ENCODE peak calls at places on chromosomes 3 and 15, in eight cellular contexts. B is bronchial epithelial cell; V is HS-5; S is aorta; E is NCI-H1105; O is H9; L is stimulated activated CD4-positive, alpha-beta T cell treated with anti-CD3 and anti-CD28 coated beads, Interleukin-4, amount 100 ng/mL, for 4 hours; M is B cell. J is an unnamed sample.

GRCh38 chr3:144652573-144652972 is 681.0 kb downstream of the DIPK2A start:
- DNase-seq in B (peak), E (no peak), O (no peak), V (peak), L (no peak), S (no peak), M (no peak), J (no peak)

GRCh38 chr15:72923304-72923703 is 129.0 kb upstream of the NEO1 start:
- DNase-seq in O (peak), E (no peak), L (no peak), M (no peak), S (no peak), B (no peak), V (no peak), J (no peak)

GRCh38 chr3:17752441-17752840 is 10.0 kb upstream of the TBC1D5 start:
- DNase-seq in E (no peak), S (no peak), L (no peak), B (no peak), M (no peak), O (no peak), V (no peak), J (no peak)

GRCh38 chr3:186239321-186239720 is 122.7 kb downstream of the DGKG start:
- DNase-seq in E (peak), O (peak), B (peak), V (no peak), S (no peak), L (no peak), M (no peak), J (peak)

GRCh38 chr15:72285402-72285801 is 13.0 kb upstream of the PARP6 start:
- DNase-seq in O (peak), S (no peak), L (no peak), E (no peak), V (no peak), M (no peak), B (no peak), J (no peak)

GRCh38 chr3:107825556-107825955 is 265.3 kb downstream of the CD47 start:
- DNase-seq in B (no peak), M (no peak), O (no peak), L (no peak), S (no peak), V (no peak), E (no peak), J (no peak)

GRCh38 chr3:145952541-145952940 is 208.4 kb downstream of the PLOD2 start:
- DNase-seq in B (peak), M (no peak), O (no peak), L (no peak), V (peak), E (no peak), S (no peak), J (peak)

GRCh38 chr3:130539005-130539404 is 22.0 kb downstream of the COL6A6 start:
- DNase-seq in L (no peak), S (no peak), V (no peak), B (peak), E (peak), O (peak), M (no peak), J (peak)

GRCh38 chr15:52326758-52327157 is 31.2 kb upstream of the MYO5C start:
- DNase-seq in B (no peak), E (no peak), S (no peak), O (no peak), M (no peak), L (no peak), V (no peak), J (no peak)

GRCh38 chr3:83953417-83954089 is 1005.2 kb upstream of the CADM2 start:
- DNase-seq in O (no peak), M (no peak), V (peak), L (no peak), B (peak), S (no peak), E (no peak), J (peak)

GRCh38 chr3:97948351-97949109 is 23.7 kb downstream of the RIOX2 start:
- DNase-seq in V (no peak), O (no peak), M (no peak), E (no peak), B (no peak), S (no peak), L (no peak), J (no peak)

GRCh38 chr15:88029696-88030095 is 226.8 kb downstream of the NTRK3 start:
- DNase-seq in E (no peak), B (no peak), V (peak), L (no peak), M (no peak), O (no peak), S (no peak), J (no peak)

GRCh38 chr3:37480003-37480402 is 305.6 kb upstream of the LRRFIP2 start:
- DNase-seq in O (no peak), M (no peak), L (no peak), E (no peak), S (no peak), B (peak), V (no peak), J (no peak)

GRCh38 chr15:44129911-44130310 is 65.2 kb downstream of the FRMD5 start:
- DNase-seq in E (no peak), B (no peak), M (no peak), O (no peak), V (no peak), L (no peak), S (no peak), J (no peak)

GRCh38 chr15:84819291-84819768 is 2.2 kb downstream of the ALPK3 start:
- DNase-seq in M (no peak), S (peak), V (no peak), E (no peak), B (no peak), L (no peak), O (no peak), J (no peak)

GRCh38 chr15:48641416-48641815 is 4.1 kb downstream of the FBN1 start:
- DNase-seq in S (no peak), V (no peak), M (no peak), B (peak), E (peak), O (no peak), L (no peak), J (peak)

GRCh38 chr15:72782993-72783562 is 480 bp downstream of the ADPGK start:
- DNase-seq in M (peak), V (no peak), O (no peak), E (peak), S (peak), L (peak), B (peak), J (peak)

GRCh38 chr3:143286392-143287010 is 166.9 kb downstream of the CHST2 start:
- DNase-seq in M (no peak), E (no peak), V (no peak), B (no peak), O (no peak), S (no peak), L (no peak), J (no peak)

GRCh38 chr3:57600195-57600594 is 3.1 kb upstream of the ARF4 start:
- DNase-seq in E (no peak), M (no peak), V (no peak), L (no peak), B (no peak), O (no peak), S (no peak), J (no peak)

GRCh38 chr3:127701281-127701792 is 28.6 kb downstream of the ABTB1 start:
- DNase-seq in V (no peak), O (no peak), L (no peak), S (peak), B (no peak), E (no peak), M (no peak), J (no peak)

GRCh38 chr3:124992041-124992440 is 57.5 kb upstream of the MUC13 start:
- DNase-seq in E (no peak), O (no peak), L (no peak), B (no peak), V (no peak), M (no peak), S (no peak), J (no peak)

GRCh38 chr3:16303037-16303436 is 38.0 kb downstream of the OXNAD1 start:
- DNase-seq in L (no peak), O (no peak), E (no peak), S (no peak), B (no peak), M (no peak), V (no peak), J (no peak)

GRCh38 chr15:90201150-90201943 is at the start of gene SEMA4B:
- DNase-seq in O (peak), M (peak), V (no peak), S (peak), E (peak), B (peak), L (peak), J (peak)

GRCh38 chr15:71294636-71295241 is 179.5 kb downstream of the THSD4 start:
- DNase-seq in O (no peak), V (peak), M (no peak), L (no peak), E (no peak), S (no peak), B (peak), J (peak)

GRCh38 chr3:63193647-63194046 is 84.5 kb upstream of the SYNPR start:
- DNase-seq in V (peak), L (no peak), B (peak), E (peak), O (no peak), S (no peak), M (no peak), J (peak)

GRCh38 chr3:139288266-139288821 is 55.5 kb upstream of the MRPS22 start:
- DNase-seq in E (no peak), S (no peak), M (no peak), L (no peak), V (no peak), B (no peak), O (no peak), J (no peak)

GRCh38 chr3:110881069-110881468 is 190.5 kb upstream of the NECTIN3 start:
- DNase-seq in L (no peak), M (no peak), O (peak), B (peak), E (peak), S (peak), V (no peak), J (peak)

GRCh38 chr15:84759018-84759417 is 10.6 kb downstream of the ZNF592 start:
- DNase-seq in L (no peak), V (no peak), B (no peak), E (no peak), M (no peak), O (no peak), S (no peak), J (no peak)

GRCh38 chr15:94231728-94232086 is 346 bp downstream of the MCTP2 start:
- DNase-seq in V (no peak), E (no peak), O (no peak), M (no peak), S (no peak), B (peak), L (no peak), J (peak)

GRCh38 chr3:185815391-185816282 is 9.2 kb downstream of the IGF2BP2 start:
- DNase-seq in O (no peak), S (no peak), B (no peak), L (no peak), E (no peak), V (no peak), M (no peak), J (no peak)

GRCh38 chr3:195546130-195546560 is 3.0 kb upstream of the PPP1R2 start:
- DNase-seq in L (peak), S (peak), O (no peak), E (no peak), M (no peak), V (peak), B (peak), J (peak)

J was measured in PC-3.